ENCODE peak calls at places on chromosomes 16 and 17, in four cellular contexts. L is neuronal stem cell, H is H9, D is mesenchymal stem cell. C is an unnamed sample.

GRCh38 chr17:63369233-63369632 is 76.9 kb downstream of the CYB561 start:
- DNase-seq in L (no peak), H (no peak), D (peak), C (peak)

GRCh38 chr17:40937384-40937819 is at the start of gene KRT23:
- DNase-seq in D (no peak), H (peak), L (no peak), C (peak)

GRCh38 chr16:81500833-81501521 is 56.4 kb downstream of the CMIP start:
- DNase-seq in L (no peak), D (peak), H (no peak), C (peak)

GRCh38 chr16:65936096-65936495 is 430.4 kb upstream of the CDH5 start:
- DNase-seq in H (no peak), L (no peak), D (peak), C (no peak)

GRCh38 chr16:27387724-27388123 is 14.2 kb upstream of the IL21R start:
- DNase-seq in H (no peak), D (no peak), L (no peak), C (no peak)

GRCh38 chr16:74725641-74726040 is 25.0 kb upstream of the MLKL start:
- DNase-seq in D (no peak), H (no peak), L (no peak), C (no peak)

GRCh38 chr16:56514845-56515244 is 5.0 kb downstream of the BBS2 start:
- DNase-seq in L (no peak), H (no peak), D (peak), C (no peak)

GRCh38 chr17:35291802-35292201 is 48.9 kb downstream of the SLFN5 start:
- DNase-seq in H (no peak), L (no peak), D (no peak), C (peak)

GRCh38 chr16:19528666-19529065 is 4.9 kb downstream of the CCP110 start:
- DNase-seq in H (no peak), L (no peak), D (no peak), C (no peak)

GRCh38 chr17:28405632-28406477 is at the start of gene SLC46A1:
- DNase-seq in H (peak), L (no peak), D (peak), C (peak)

GRCh38 chr16:2969545-2970521 is 685 bp downstream of the PAQR4 start:
- DNase-seq in H (peak), L (peak), D (peak), C (peak)

GRCh38 chr17:6555331-6556120 is 829 bp downstream of the PITPNM3 start:
- DNase-seq in D (peak), L (peak), H (peak), C (peak)

GRCh38 chr17:16417896-16418683 is 2.7 kb downstream of the TRPV2 start:
- DNase-seq in H (no peak), D (peak), L (no peak), C (no peak)

GRCh38 chr16:29845656-29846055 is 17.4 kb downstream of the CDIPT start:
- DNase-seq in H (no peak), D (no peak), L (no peak), C (no peak)

GRCh38 chr16:5450435-5451104 is 353.0 kb upstream of the EEF2KMT start:
- DNase-seq in H (peak), D (no peak), L (peak), C (no peak)

GRCh38 chr16:81601601-81602251 is 157.1 kb downstream of the CMIP start:
- DNase-seq in L (no peak), H (no peak), D (no peak), C (peak)

GRCh38 chr17:33291248-33292183 is 1.6 kb downstream of the ASIC2 start:
- DNase-seq in D (peak), H (peak), L (peak), C (peak)

GRCh38 chr16:8548166-8548565 is 42.1 kb downstream of the TMEM114 start:
- DNase-seq in D (no peak), H (no peak), L (no peak), C (no peak)

GRCh38 chr17:148757-149156 is 11.4 kb downstream of the SCGB1C2 start:
- DNase-seq in L (no peak), H (no peak), D (no peak), C (no peak)

GRCh38 chr17:61568219-61569072 is 22.6 kb downstream of the NACA2 start:
- DNase-seq in H (no peak), D (no peak), L (no peak), C (no peak)

GRCh38 chr17:74148901-74149596 is 54.4 kb upstream of the RPL38 start:
- DNase-seq in D (no peak), L (no peak), H (no peak), C (no peak)

GRCh38 chr17:63561819-63562218 is 11.5 kb downstream of the DCAF7 start:
- DNase-seq in L (no peak), H (no peak), D (no peak), C (no peak)

GRCh38 chr16:11229906-11230305 is 26.1 kb downstream of the SOCS1 start:
- DNase-seq in L (no peak), H (no peak), D (no peak), C (no peak)

GRCh38 chr17:67326440-67326839 is 39.9 kb downstream of the PSMD12 start:
- DNase-seq in H (peak), D (no peak), L (no peak), C (peak)

GRCh38 chr17:80817861-80818260 is 173.8 kb upstream of the CHMP6 start:
- DNase-seq in L (no peak), D (peak), H (no peak), C (peak)

GRCh38 chr16:27520982-27521673 is 28.6 kb downstream of the GTF3C1 start:
- DNase-seq in D (peak), H (no peak), L (no peak), C (no peak)

GRCh38 chr17:60406887-60407286 is 15.0 kb upstream of the USP32 start:
- DNase-seq in H (no peak), L (no peak), D (no peak), C (peak)

GRCh38 chr17:63973930-63974593 is 1.3 kb upstream of the SCN4A start:
- DNase-seq in H (no peak), L (no peak), D (no peak), C (no peak)

GRCh38 chr16:31351937-31352315 is 3.0 kb upstream of the ITGAX start:
- DNase-seq in D (no peak), H (no peak), L (no peak), C (peak)

GRCh38 chr17:5921919-5922318 is 148.3 kb upstream of the WSCD1 start:
- DNase-seq in D (peak), H (no peak), L (no peak), C (no peak)

GRCh38 chr16:23248261-23249194 is 53.6 kb upstream of the SCNN1B start:
- DNase-seq in D (no peak), L (no peak), H (no peak), C (no peak)

GRCh38 chr17:74779948-74780400 is 3.8 kb upstream of the NAT9 start:
- DNase-seq in H (no peak), L (no peak), D (no peak), C (peak)

GRCh38 chr16:52050418-52050817 is 496.5 kb downstream of the TOX3 start:
- DNase-seq in H (no peak), D (peak), L (no peak), C (no peak)

GRCh38 chr17:28524476-28525415 is 18.6 kb downstream of the FOXN1 start:
- DNase-seq in L (no peak), D (peak), H (no peak), C (no peak)

GRCh38 chr17:44733753-44734152 is 25.0 kb upstream of the ADAM11 start:
- DNase-seq in D (no peak), L (no peak), H (peak), C (peak)

GRCh38 chr17:11730747-11731146 is 132.5 kb downstream of the DNAH9 start:
- DNase-seq in D (no peak), L (no peak), H (no peak), C (no peak)

DNA sequence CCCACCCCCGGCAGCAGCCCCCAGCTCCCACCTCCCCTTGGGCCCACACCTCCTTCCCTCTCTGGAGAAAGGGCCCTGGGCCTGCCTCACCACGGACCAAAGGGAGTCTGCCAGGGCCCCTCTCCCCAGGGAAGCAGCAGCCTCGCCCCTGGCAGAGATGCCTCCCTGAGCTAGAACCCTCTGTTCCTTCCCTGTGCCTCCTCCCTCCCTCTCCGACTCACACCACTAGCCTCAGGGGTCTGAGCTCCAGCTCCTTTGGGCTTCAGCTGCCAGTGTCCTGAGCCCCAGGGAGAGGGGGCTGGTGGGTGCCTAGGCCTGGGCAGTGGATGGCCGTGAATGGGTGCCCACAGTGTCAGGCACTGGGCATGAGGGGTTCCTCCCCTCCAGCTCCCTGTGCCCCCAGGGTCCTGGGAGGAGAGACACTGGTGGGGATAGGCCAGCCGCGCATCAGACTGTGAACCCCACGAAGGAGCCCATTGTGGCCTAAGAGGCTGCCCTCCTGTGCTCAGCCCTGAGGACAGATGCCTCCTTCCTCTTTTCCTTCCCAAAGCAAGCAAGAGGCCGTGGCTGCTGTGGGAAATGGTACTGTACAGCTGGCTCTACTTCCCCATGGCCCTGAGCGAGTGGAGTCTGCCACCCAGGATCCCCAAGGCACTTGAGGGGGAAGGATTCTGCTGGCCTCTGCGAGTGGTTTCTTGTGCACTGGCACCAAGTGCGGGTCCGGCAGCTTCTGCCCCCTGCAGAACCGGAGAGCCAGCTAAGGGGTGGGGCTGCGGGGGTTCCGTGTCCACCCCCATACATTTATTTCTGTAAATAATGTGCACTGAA is 20.7 kb downstream of the MMP15 start:
- DNase-seq in D (no peak), H (peak), L (no peak), C (no peak)
- H3K4ac ChIP-seq in D (no peak), H (no peak), L (no peak), C (no peak)

DNA sequence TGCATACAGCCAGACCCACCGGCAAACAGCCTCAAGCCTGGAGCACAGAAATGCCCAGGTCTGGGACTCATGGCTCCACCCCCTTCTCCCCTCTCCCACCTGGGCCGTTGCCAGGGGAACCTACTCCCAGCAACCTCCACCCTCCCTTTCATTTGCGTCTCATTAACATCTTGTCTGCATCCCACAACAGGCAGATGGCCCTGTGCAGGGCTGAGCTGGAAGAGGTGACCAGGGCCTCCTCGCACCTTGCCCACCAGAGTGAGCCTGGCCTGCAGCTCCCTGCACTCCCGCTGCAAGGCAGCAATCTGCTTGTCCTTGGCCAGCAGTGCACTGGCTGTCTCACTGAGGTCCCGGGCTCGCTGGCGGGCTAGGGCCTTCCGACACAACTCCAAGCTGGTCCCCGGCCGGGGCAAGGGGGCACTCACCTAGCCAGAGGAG is 3.3 kb downstream of the TSPOAP1 start:
- DNase-seq in H (peak), D (no peak), L (no peak), C (no peak)
- H2BK12ac ChIP-seq in H (no peak), D (no peak), L (peak), C (no peak)

GRCh38 chr17:39774043-39774442 is 36.3 kb downstream of the GRB7 start:
- DNase-seq in H (no peak), D (no peak), L (no peak), C (no peak)
- H3K27ac ChIP-seq in H (no peak), D (no peak), L (no peak), C (no peak)

GRCh38 chr17:65194670-65195334 is 57.6 kb downstream of the RGS9 start:
- DNase-seq in H (peak), D (no peak), L (no peak), C (no peak)
- H3K4ac ChIP-seq in H (no peak), D (no peak), L (no peak), C (no peak)

GRCh38 chr17:50689956-50690886 is 17.5 kb downstream of the ANKRD40 start:
- DNase-seq in H (peak), D (no peak), L (peak), C (no peak)
- H2BK12ac ChIP-seq in H (no peak), D (peak), L (peak), C (no peak)

GRCh38 chr16:1296688-1297412 is 12.6 kb upstream of the UBE2I start:
- DNase-seq in L (no peak), H (no peak), D (peak), C (peak)

GRCh38 chr16:1295465-1295864 is 14.0 kb upstream of the UBE2I start:
- DNase-seq in D (no peak), L (no peak), H (no peak), C (no peak)

GRCh38 chr16:1298406-1298805 is 11.0 kb upstream of the UBE2I start:
- DNase-seq in L (no peak), D (no peak), H (no peak), C (no peak)

GRCh38 chr16:1299012-1299867 is 10.2 kb upstream of the UBE2I start:
- DNase-seq in H (no peak), L (no peak), D (no peak), C (peak)

DNA sequence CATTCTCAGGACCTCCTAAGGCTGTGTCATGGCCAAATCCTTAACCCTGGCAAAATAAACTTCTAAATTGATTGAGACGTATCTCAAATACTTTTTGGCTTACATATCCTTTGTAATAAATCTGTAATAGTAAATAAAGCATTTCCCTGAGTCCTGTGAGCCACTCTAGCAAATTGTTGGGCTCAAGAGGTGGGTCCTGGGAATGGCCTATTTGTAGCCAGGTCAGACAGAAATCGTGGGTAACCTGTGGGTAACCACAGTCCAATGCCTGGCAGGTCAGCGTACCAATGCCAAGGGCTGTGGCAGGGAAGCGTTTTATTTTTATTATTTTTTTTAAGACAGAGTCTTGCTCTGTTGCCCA is 12.0 kb upstream of the UBE2I start:
- DNase-seq in D (no peak), H (no peak), L (no peak), C (no peak)
- H3K27ac ChIP-seq in D (no peak), H (no peak), L (no peak), C (peak)

GRCh38 chr16:88452485-88453216 is 429 bp upstream of the ZFPM1 start:
- DNase-seq in L (peak), D (peak), H (peak), C (peak)

GRCh38 chr16:88449267-88449561 is 3.9 kb upstream of the ZFPM1 start:
- DNase-seq in H (no peak), L (no peak), D (no peak), C (no peak)

GRCh38 chr16:88453217-88453531 is at the start of gene ZFPM1:
- DNase-seq in H (no peak), L (no peak), D (no peak), C (no peak)

GRCh38 chr16:88453621-88454314 is 688 bp downstream of the ZFPM1 start:
- DNase-seq in D (peak), H (no peak), L (no peak), C (peak)

DNA sequence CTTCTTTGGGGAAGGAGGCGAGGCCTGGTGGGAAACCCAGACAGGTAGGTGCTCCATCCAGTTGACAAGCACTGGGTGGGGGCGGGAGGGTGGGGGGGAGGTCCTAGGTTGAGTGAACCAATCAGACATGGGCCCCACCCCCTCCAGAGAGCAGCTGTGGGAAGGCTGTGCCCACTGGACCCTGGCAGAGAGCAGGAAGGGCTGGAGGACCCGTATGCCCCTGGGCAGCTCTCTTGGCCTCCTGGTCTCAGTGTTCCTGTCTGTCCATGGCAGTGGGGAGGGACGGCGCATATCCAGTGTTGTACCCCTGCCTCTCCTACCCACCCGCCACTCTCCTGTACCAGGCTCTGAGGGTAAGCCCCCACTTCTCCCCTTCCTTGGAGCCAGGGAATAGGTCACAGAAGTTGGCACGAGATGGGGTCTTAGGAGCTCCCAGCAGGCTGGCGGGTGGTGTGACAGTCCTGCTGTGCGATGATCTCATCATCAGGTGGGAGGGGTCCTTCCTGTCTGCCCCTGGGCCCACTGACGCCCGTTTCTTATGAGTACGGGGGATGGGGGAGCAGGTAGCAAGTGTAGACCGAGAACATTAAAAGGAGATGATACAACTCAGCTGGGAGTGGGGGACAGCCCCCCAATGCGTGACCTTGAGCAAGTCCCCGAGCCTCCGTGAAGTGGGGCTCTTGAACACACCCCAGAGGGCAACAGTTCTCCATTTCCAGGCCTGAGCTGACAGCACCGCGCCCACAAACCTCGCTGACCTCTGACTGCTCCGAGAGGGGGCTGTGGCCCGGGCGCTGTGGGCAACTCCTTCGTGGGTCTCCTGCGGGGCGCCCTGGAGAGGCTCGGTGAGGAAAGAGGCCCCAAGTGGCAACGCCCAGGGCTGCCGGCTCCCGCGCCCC is 1.2 kb upstream of the ZFPM1 start:
- DNase-seq in L (no peak), H (no peak), D (no peak), C (no peak)
- H3K4ac ChIP-seq in L (no peak), H (no peak), D (no peak), C (no peak)

GRCh38 chr17:1591474-1592090 is 29.0 kb upstream of the PITPNA start:
- DNase-seq in L (no peak), H (no peak), D (no peak), C (no peak)
- H2BK12ac ChIP-seq in L (no peak), H (no peak), D (no peak), C (peak)

GRCh38 chr17:77746901-77747620 is 211.4 kb upstream of the TNRC6C start:
- DNase-seq in L (peak), D (no peak), H (no peak), C (no peak)
- H3K27ac ChIP-seq in L (peak), D (no peak), H (no peak), C (no peak)

DNA sequence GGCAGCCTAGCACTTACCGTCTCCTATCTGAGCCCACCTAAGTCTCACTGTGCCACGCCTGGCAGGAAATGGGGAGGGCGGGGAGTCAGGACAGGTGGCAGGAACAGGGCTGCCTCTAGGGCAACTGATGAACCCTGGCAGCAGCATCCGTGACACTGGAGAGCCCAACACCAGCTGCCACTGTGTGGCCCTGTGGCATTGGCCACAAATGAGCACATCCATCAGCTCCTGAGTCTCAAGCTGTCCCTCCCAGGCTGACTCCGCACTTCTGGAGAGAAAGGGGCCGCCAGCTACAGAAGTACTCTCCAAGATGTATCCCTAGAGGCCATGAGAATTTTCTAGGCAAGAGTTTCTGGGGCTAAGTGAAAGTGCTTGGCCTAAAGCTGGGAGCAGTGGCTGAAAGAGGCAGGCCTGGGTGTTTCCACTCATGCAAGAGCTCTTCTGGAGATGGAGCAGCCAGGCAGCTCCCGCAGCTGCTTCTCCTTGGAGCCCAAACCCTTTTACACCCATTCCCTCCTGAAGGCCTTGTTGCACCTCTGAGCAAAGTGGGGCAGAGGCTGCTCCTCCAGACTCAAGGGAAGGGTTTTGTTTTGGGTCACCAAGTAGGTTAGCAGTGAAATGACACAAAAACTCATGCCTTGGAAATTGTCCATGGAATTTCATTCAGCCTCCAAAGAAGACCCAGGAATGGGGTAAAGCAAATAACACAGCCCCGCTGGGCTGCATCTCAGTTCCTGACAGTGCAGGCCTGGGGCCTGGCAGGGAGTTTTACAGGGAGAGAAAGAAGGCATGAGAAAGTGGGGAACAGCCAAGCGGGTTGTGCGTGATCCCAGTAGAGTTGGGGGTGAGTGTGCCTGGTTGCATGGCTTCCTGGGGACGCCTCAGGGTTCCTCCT is 25.8 kb downstream of the PEMT start:
- DNase-seq in D (no peak), L (no peak), H (no peak), C (no peak)
- H3K4ac ChIP-seq in D (no peak), L (no peak), H (no peak), C (no peak)